ENCODE peak calls at places on chromosomes 4 and X, in nine cellular contexts. S is K562, L is MM.1S, Y is fibroblast of lung, T is dorsolateral prefrontal cortex, Q is mammary epithelial cell, G is brain microvascular endothelial cell, R is psoas muscle, E is right atrium auricular region. M is an unnamed sample.

GRCh38 chr4:43457866-43458265 is 565.4 kb downstream of the GRXCR1 start:
- DNase-seq in L (no peak), R (no peak), Y (no peak), G (no peak), S (no peak), E (no peak), T (no peak), Q (peak), M (no peak)

GRCh38 chr4:95290702-95291101 is 258.1 kb downstream of the UNC5C start:
- DNase-seq in L (no peak), G (no peak), T (no peak), E (no peak), Y (no peak), S (no peak), Q (peak), R (no peak), M (no peak)

GRCh38 chr4:82811838-82812672 is 13.5 kb upstream of the SCD5 start:
- DNase-seq in L (no peak), R (no peak), Y (peak), E (no peak), G (peak), Q (no peak), S (no peak), T (no peak), M (no peak)

GRCh38 chr4:6225469-6225868 is 25.1 kb upstream of the JAKMIP1 start:
- DNase-seq in E (no peak), T (no peak), R (no peak), G (peak), Q (peak), L (peak), S (peak), Y (peak), M (peak)

GRCh38 chrX:110987292-110987691 is 108.7 kb upstream of the PAK3 start:
- DNase-seq in L (no peak), E (no peak), R (no peak), Y (no peak), Q (no peak), T (no peak), G (no peak), S (peak), M (no peak)

GRCh38 chrX:154918060-154918483 is 31.9 kb downstream of the F8A1 start:
- DNase-seq in R (peak), E (peak), L (peak), S (peak), T (no peak), G (peak), Q (peak), Y (peak), M (no peak)

GRCh38 chrX:15059488-15059887 is 186.3 kb downstream of the MOSPD2 start:
- DNase-seq in R (no peak), Q (no peak), Y (no peak), S (no peak), G (no peak), E (no peak), L (no peak), T (no peak), M (no peak)

GRCh38 chr4:7582313-7583096 is 147.8 kb upstream of the PSAPL1 start:
- DNase-seq in G (no peak), Q (no peak), R (no peak), S (no peak), E (no peak), Y (no peak), L (no peak), T (no peak), M (no peak)

GRCh38 chr4:169416997-169417396 is 146.2 kb upstream of the SH3RF1 start:
- DNase-seq in L (no peak), Q (no peak), Y (no peak), T (no peak), G (no peak), S (no peak), E (no peak), R (no peak), M (no peak)

GRCh38 chr4:20839957-20840356 is 139.7 kb downstream of the PACRGL start:
- DNase-seq in T (no peak), E (no peak), L (no peak), S (no peak), Q (peak), G (peak), R (no peak), Y (peak), M (no peak)

GRCh38 chrX:68146054-68146453 is 287.2 kb downstream of the OPHN1 start:
- DNase-seq in R (no peak), S (peak), G (peak), T (no peak), Y (peak), E (no peak), L (peak), Q (peak), M (no peak)

GRCh38 chrX:43949669-43950068 is 23.5 kb downstream of the NDP start:
- DNase-seq in R (no peak), E (no peak), Q (no peak), G (no peak), T (peak), L (no peak), S (peak), Y (no peak), M (no peak)

GRCh38 chr4:164509951-164510350 is 244.0 kb upstream of the SMIM31 start:
- DNase-seq in Y (peak), S (no peak), E (no peak), L (no peak), G (no peak), R (no peak), Q (peak), T (no peak), M (no peak)

GRCh38 chr4:3267576-3268394 is 18.8 kb downstream of the MSANTD1 start:
- DNase-seq in S (peak), Y (no peak), R (peak), Q (no peak), E (no peak), T (peak), G (no peak), L (no peak), M (peak)
- H3K27ac ChIP-seq in S (no peak), Y (no peak), R (no peak), Q (no peak), E (no peak), T (no peak), G (no peak), L (no peak), M (no peak)

DNA sequence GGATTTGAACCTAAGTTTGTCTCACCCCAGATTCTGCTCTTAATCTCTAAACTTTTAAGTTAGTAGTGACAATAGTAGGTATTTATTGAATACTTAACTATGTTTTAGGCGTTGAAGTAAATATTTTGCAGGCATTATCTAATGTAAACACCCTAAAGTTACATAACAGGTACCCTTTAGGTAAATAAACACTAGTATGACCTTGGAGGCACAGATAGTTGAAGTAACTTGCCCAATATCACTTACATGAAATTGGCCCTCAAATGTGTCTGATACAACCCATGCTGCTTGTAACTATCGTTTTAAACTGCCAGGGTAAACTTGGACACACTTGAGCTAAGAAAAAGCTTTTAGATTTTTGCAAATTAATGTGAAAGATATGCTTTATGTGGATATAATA is 3.0 kb downstream of the HPRT1 start:
- DNase-seq in T (no peak), R (no peak), Y (no peak), G (no peak), E (no peak), Q (no peak), L (no peak), S (no peak), M (no peak)
- H3K4me3 ChIP-seq in T (no peak), R (no peak), Y (no peak), G (no peak), E (no peak), Q (no peak), L (no peak), S (no peak), M (no peak)

GRCh38 chr4:177975315-177975714 is 533.1 kb upstream of the AGA start:
- DNase-seq in E (no peak), L (no peak), S (no peak), R (no peak), G (no peak), Y (peak), T (no peak), Q (no peak), M (no peak)
- TF ChIP-seq CTCF in E (no peak), L (no peak), S (no peak), R (no peak), G (no peak), Y (no peak), T (no peak), Q (no peak), M (no peak)

GRCh38 chr4:141134051-141134450 is 782 bp upstream of the RNF150 start:
- DNase-seq in L (no peak), G (no peak), R (no peak), S (no peak), Y (peak), T (no peak), Q (no peak), E (no peak), M (no peak)

GRCh38 chr4:141130947-141131545 is 2.2 kb downstream of the RNF150 start:
- DNase-seq in L (no peak), T (no peak), E (no peak), Y (no peak), Q (no peak), S (no peak), R (no peak), G (no peak), M (no peak)

GRCh38 chr4:141131738-141132688 is 1.3 kb downstream of the RNF150 start:
- DNase-seq in T (peak), E (no peak), G (peak), S (no peak), R (peak), Q (peak), Y (peak), L (no peak), M (no peak)

GRCh38 chr4:141133146-141134006 is at the start of gene RNF150:
- DNase-seq in E (peak), R (peak), G (peak), Q (peak), L (peak), T (peak), Y (peak), S (peak), M (peak)

DNA sequence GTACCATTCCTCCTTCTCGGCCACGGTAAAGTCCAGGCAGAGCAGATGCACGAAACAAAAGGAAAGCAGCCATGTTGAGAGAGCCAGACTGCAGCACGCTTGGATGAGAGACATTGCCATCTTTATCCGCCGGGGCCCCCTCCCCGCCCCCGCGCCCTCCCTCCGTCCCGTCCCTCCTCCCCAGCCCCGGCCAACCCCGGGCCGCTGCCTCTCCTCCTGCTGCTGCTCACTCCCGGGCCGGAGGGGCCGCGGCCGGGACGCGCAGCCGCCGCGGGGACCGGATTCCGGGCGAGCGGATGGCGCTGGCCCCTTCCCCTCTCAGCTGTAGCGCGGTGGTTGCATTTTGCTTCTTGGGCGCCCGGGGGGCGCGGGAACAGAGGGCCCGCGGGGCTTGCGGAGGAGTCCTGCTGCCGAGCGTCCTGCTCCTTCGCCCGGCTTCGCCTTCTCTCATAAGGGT is 552 bp downstream of the RNF150 start:
- DNase-seq in E (no peak), R (no peak), Q (no peak), T (peak), S (no peak), L (no peak), Y (peak), G (peak), M (no peak)
- H3K27ac ChIP-seq in E (peak), R (peak), Q (no peak), T (peak), S (no peak), L (no peak), Y (peak), G (no peak), M (peak)